ENCODE peak calls at places on chromosomes 11 and 22, in four cellular contexts. R is fibroblast of lung, K is A549, Y is astrocyte of the spinal cord. F is an unnamed sample.

GRCh38 chr11:17313349-17314231 is 37.1 kb downstream of the NUCB2 start:
- DNase-seq in Y (no peak), R (no peak), K (no peak), F (no peak)

GRCh38 chr11:76835030-76835429 is 25.7 kb upstream of the ACER3 start:
- DNase-seq in K (no peak), R (no peak), Y (no peak), F (no peak)

GRCh38 chr11:17687946-17688670 is 31.3 kb upstream of the MYOD1 start:
- DNase-seq in K (no peak), Y (no peak), R (no peak), F (no peak)

GRCh38 chr11:126581871-126582270 is 226.4 kb downstream of the ST3GAL4 start:
- DNase-seq in R (no peak), K (no peak), Y (no peak), F (no peak)

GRCh38 chr22:42885446-42885845 is 28.4 kb upstream of the ARFGAP3 start:
- DNase-seq in K (no peak), R (no peak), Y (no peak), F (no peak)

GRCh38 chr22:33652596-33652995 is 267.7 kb downstream of the LARGE1 start:
- DNase-seq in K (peak), Y (no peak), R (peak), F (no peak)

GRCh38 chr11:724733-725386 is 18.8 kb downstream of the EPS8L2 start:
- DNase-seq in Y (no peak), R (no peak), K (no peak), F (no peak)

GRCh38 chr11:108927791-108928545 is 263.1 kb downstream of the DDX10 start:
- DNase-seq in K (no peak), R (peak), Y (no peak), F (no peak)

GRCh38 chr22:21457023-21457787 is 10.0 kb upstream of the TMEM191C start:
- DNase-seq in K (peak), R (no peak), Y (no peak), F (no peak)

GRCh38 chr22:41919357-41920224 is 4.7 kb upstream of the SHISA8 start:
- DNase-seq in K (no peak), R (peak), Y (peak), F (no peak)

GRCh38 chr11:45045692-45046471 is 95.2 kb upstream of the TP53I11 start:
- DNase-seq in R (peak), Y (peak), K (peak), F (peak)

GRCh38 chr11:63917685-63918523 is 940 bp upstream of the RCOR2 start:
- DNase-seq in K (peak), Y (peak), R (no peak), F (no peak)
- TF ChIP-seq CTCF in K (no peak), Y (no peak), R (no peak), F (no peak)

GRCh38 chr11:117180020-117180419 is 1.5 kb downstream of the SIDT2 start:
- DNase-seq in R (peak), K (no peak), Y (no peak), F (no peak)
- H3K4me3 ChIP-seq in R (peak), K (no peak), Y (peak), F (peak)

GRCh38 chr22:36981247-36981775 is 37.9 kb downstream of the TST start:
- DNase-seq in K (no peak), R (no peak), Y (no peak), F (no peak)

GRCh38 chr22:36979511-36979910 is 39.7 kb downstream of the TST start:
- DNase-seq in R (no peak), Y (no peak), K (no peak), F (no peak)

GRCh38 chr22:36977947-36978660 is 41.1 kb downstream of the TST start:
- DNase-seq in Y (peak), R (peak), K (peak), F (no peak)

GRCh38 chr22:36979016-36979415 is 40.2 kb downstream of the TST start:
- DNase-seq in R (no peak), Y (no peak), K (no peak), F (no peak)

GRCh38 chr22:36977401-36977861 is 41.8 kb downstream of the TST start:
- DNase-seq in R (peak), Y (peak), K (peak), F (no peak)
- TF ChIP-seq CTCF in R (peak), Y (peak), K (peak), F (peak)

DNA sequence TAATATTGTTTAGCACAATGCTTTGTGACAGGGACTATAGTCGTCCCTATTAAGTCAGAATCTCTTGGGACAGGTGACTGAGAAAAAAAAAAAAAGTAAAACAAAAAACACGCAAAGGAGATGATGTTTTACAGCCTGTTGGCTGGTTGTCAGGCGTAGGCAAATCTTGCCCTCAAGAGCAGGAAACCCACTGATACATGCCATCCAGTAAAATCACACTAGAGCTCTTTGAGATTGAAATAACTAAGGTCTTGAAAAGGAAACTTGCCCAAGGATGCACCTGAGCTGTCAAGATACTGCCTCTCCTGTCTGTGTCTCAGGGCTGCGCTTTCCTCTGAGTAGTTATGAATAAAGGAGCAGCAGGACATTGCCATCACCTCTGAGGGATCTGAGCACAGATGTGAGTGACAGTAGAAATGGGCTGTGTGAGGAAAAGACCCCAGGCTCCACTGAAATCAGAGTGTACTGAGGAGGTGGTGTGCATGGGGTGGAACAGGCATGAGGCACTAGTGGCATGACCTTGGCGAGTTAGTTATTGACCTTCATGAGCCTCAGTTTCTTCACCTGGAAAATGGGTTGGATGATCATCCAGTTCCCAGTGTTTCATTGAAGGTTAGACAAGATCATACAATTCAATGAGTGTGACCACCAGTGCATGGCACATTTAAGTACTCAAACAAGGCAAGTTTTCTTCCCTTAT is 23.3 kb downstream of the MICAL2 start:
- DNase-seq in R (no peak), K (no peak), Y (no peak), F (no peak)
- H3K4me3 ChIP-seq in R (no peak), K (no peak), Y (no peak), F (no peak)

GRCh38 chr11:114395776-114396175 is 4.5 kb downstream of the C11orf71 start:
- DNase-seq in Y (no peak), R (no peak), K (no peak), F (no peak)
- TF ChIP-seq CTCF in Y (peak), R (peak), K (peak), F (peak)

GRCh38 chr11:113242767-113243397 is 71.5 kb upstream of the TTC12 start:
- DNase-seq in K (no peak), Y (peak), R (peak), F (no peak)
- H3K4me3 ChIP-seq in K (no peak), Y (peak), R (peak), F (no peak)

GRCh38 chr11:8914661-8915018 is 3.7 kb downstream of the AKIP1 start:
- DNase-seq in R (no peak), K (no peak), Y (no peak), F (no peak)
- TF ChIP-seq CTCF in R (no peak), K (peak), Y (no peak), F (no peak)

GRCh38 chr22:28174509-28174908 is 255.5 kb upstream of the PITPNB start:
- DNase-seq in Y (no peak), R (no peak), K (no peak), F (no peak)

GRCh38 chr22:28171713-28172112 is 252.7 kb upstream of the PITPNB start:
- DNase-seq in Y (no peak), K (no peak), R (no peak), F (no peak)

GRCh38 chr22:28175730-28176492 is 256.9 kb upstream of the PITPNB start:
- DNase-seq in Y (no peak), R (peak), K (no peak), F (no peak)

GRCh38 chr22:28171135-28171534 is 252.1 kb upstream of the PITPNB start:
- DNase-seq in K (no peak), Y (peak), R (peak), F (peak)

GRCh38 chr22:28172948-28173360 is 253.9 kb upstream of the PITPNB start:
- DNase-seq in K (no peak), R (peak), Y (no peak), F (no peak)
- H3K4me3 ChIP-seq in K (no peak), R (no peak), Y (no peak), F (no peak)